ENCODE peak calls at places on chromosomes 1 and 21, in ten cellular contexts. One of them, this sample, is unnamed.

GRCh38 chr1:56631901-56632300 is 13.2 kb upstream of the PRKAA2 start:
- DNase-seq in uterus: no peak
- DNase-seq in fibroblast of the conjunctiva: no peak
- DNase-seq in GOT3: no peak
- DNase-seq in BE2C: no peak
- DNase-seq in GM13977: no peak
- DNase-seq in ACHN: no peak
- DNase-seq in cardiac septum: no peak
- DNase-seq in activated CD4-positive, alpha-beta T cell treated with anti-CD3 and anti-CD28 coated beads, Interleukin-2, amount 50 U/mL, for 48 hours: no peak
- DNase-seq in neural crest cell: no peak
- DNase-seq in this sample: no peak

GRCh38 chr1:65059930-65060538 is 88.0 kb upstream of the AK4 start:
- DNase-seq in uterus: no peak
- DNase-seq in fibroblast of the conjunctiva: peak
- DNase-seq in GOT3: no peak
- DNase-seq in BE2C: no peak
- DNase-seq in GM13977: peak
- DNase-seq in ACHN: peak
- DNase-seq in cardiac septum: no peak
- DNase-seq in activated CD4-positive, alpha-beta T cell treated with anti-CD3 and anti-CD28 coated beads, Interleukin-2, amount 50 U/mL, for 48 hours: no peak
- DNase-seq in neural crest cell: no peak
- DNase-seq in this sample: no peak

GRCh38 chr1:46673749-46674182 is 2.1 kb downstream of the TEX38 start:
- DNase-seq in uterus: no peak
- DNase-seq in fibroblast of the conjunctiva: no peak
- DNase-seq in GOT3: no peak
- DNase-seq in BE2C: no peak
- DNase-seq in GM13977: no peak
- DNase-seq in ACHN: no peak
- DNase-seq in cardiac septum: no peak
- DNase-seq in activated CD4-positive, alpha-beta T cell treated with anti-CD3 and anti-CD28 coated beads, Interleukin-2, amount 50 U/mL, for 48 hours: no peak
- DNase-seq in neural crest cell: no peak
- DNase-seq in this sample: no peak

GRCh38 chr1:46812996-46813857 is 14.4 kb downstream of the CYP4B1 start:
- DNase-seq in uterus: no peak
- DNase-seq in fibroblast of the conjunctiva: no peak
- DNase-seq in GOT3: no peak
- DNase-seq in BE2C: no peak
- DNase-seq in GM13977: no peak
- DNase-seq in ACHN: no peak
- DNase-seq in cardiac septum: no peak
- DNase-seq in activated CD4-positive, alpha-beta T cell treated with anti-CD3 and anti-CD28 coated beads, Interleukin-2, amount 50 U/mL, for 48 hours: no peak
- DNase-seq in neural crest cell: no peak
- DNase-seq in this sample: no peak

GRCh38 chr1:78274814-78275213 is 216.0 kb upstream of the PTGFR start:
- DNase-seq in uterus: no peak
- DNase-seq in fibroblast of the conjunctiva: no peak
- DNase-seq in GOT3: no peak
- DNase-seq in BE2C: no peak
- DNase-seq in GM13977: no peak
- DNase-seq in ACHN: no peak
- DNase-seq in cardiac septum: no peak
- DNase-seq in activated CD4-positive, alpha-beta T cell treated with anti-CD3 and anti-CD28 coated beads, Interleukin-2, amount 50 U/mL, for 48 hours: no peak
- DNase-seq in neural crest cell: no peak
- DNase-seq in this sample: no peak

GRCh38 chr1:89633103-89633744 is at the start of gene LRRC8C:
- DNase-seq in uterus: peak
- DNase-seq in fibroblast of the conjunctiva: no peak
- DNase-seq in GOT3: no peak
- DNase-seq in BE2C: peak
- DNase-seq in GM13977: peak
- DNase-seq in ACHN: peak
- DNase-seq in cardiac septum: peak
- DNase-seq in activated CD4-positive, alpha-beta T cell treated with anti-CD3 and anti-CD28 coated beads, Interleukin-2, amount 50 U/mL, for 48 hours: peak
- DNase-seq in neural crest cell: peak
- DNase-seq in this sample: peak

GRCh38 chr21:27678511-27678910 is 711.6 kb upstream of the ADAMTS5 start:
- DNase-seq in uterus: no peak
- DNase-seq in fibroblast of the conjunctiva: no peak
- DNase-seq in GOT3: no peak
- DNase-seq in BE2C: no peak
- DNase-seq in GM13977: no peak
- DNase-seq in ACHN: no peak
- DNase-seq in cardiac septum: no peak
- DNase-seq in activated CD4-positive, alpha-beta T cell treated with anti-CD3 and anti-CD28 coated beads, Interleukin-2, amount 50 U/mL, for 48 hours: no peak
- DNase-seq in neural crest cell: no peak
- DNase-seq in this sample: no peak

GRCh38 chr1:111535256-111536191 is 32.1 kb upstream of the ADORA3 start:
- DNase-seq in uterus: no peak
- DNase-seq in fibroblast of the conjunctiva: no peak
- DNase-seq in GOT3: no peak
- DNase-seq in BE2C: no peak
- DNase-seq in GM13977: no peak
- DNase-seq in ACHN: no peak
- DNase-seq in cardiac septum: no peak
- DNase-seq in activated CD4-positive, alpha-beta T cell treated with anti-CD3 and anti-CD28 coated beads, Interleukin-2, amount 50 U/mL, for 48 hours: no peak
- DNase-seq in neural crest cell: peak
- DNase-seq in this sample: no peak

GRCh38 chr1:1804301-1804700 is 26.0 kb upstream of the NADK start:
- DNase-seq in uterus: no peak
- DNase-seq in fibroblast of the conjunctiva: no peak
- DNase-seq in GOT3: no peak
- DNase-seq in BE2C: no peak
- DNase-seq in GM13977: no peak
- DNase-seq in ACHN: no peak
- DNase-seq in cardiac septum: no peak
- DNase-seq in activated CD4-positive, alpha-beta T cell treated with anti-CD3 and anti-CD28 coated beads, Interleukin-2, amount 50 U/mL, for 48 hours: no peak
- DNase-seq in neural crest cell: no peak
- DNase-seq in this sample: no peak

GRCh38 chr21:46000731-46001641 is 19.4 kb downstream of the COL6A1 start:
- DNase-seq in uterus: peak
- DNase-seq in fibroblast of the conjunctiva: no peak
- DNase-seq in GOT3: no peak
- DNase-seq in BE2C: no peak
- DNase-seq in GM13977: no peak
- DNase-seq in ACHN: no peak
- DNase-seq in cardiac septum: no peak
- DNase-seq in activated CD4-positive, alpha-beta T cell treated with anti-CD3 and anti-CD28 coated beads, Interleukin-2, amount 50 U/mL, for 48 hours: no peak
- DNase-seq in neural crest cell: no peak
- DNase-seq in this sample: no peak

GRCh38 chr1:77571642-77572041 is 110.8 kb downstream of the ZZZ3 start:
- DNase-seq in uterus: no peak
- DNase-seq in fibroblast of the conjunctiva: no peak
- DNase-seq in GOT3: no peak
- DNase-seq in BE2C: no peak
- DNase-seq in GM13977: no peak
- DNase-seq in ACHN: no peak
- DNase-seq in cardiac septum: no peak
- DNase-seq in activated CD4-positive, alpha-beta T cell treated with anti-CD3 and anti-CD28 coated beads, Interleukin-2, amount 50 U/mL, for 48 hours: no peak
- DNase-seq in neural crest cell: no peak
- DNase-seq in this sample: no peak

GRCh38 chr1:180188103-180188506 is 33.4 kb downstream of the QSOX1 start:
- DNase-seq in uterus: peak
- DNase-seq in fibroblast of the conjunctiva: peak
- DNase-seq in GOT3: no peak
- DNase-seq in BE2C: peak
- DNase-seq in GM13977: peak
- DNase-seq in ACHN: peak
- DNase-seq in cardiac septum: no peak
- DNase-seq in activated CD4-positive, alpha-beta T cell treated with anti-CD3 and anti-CD28 coated beads, Interleukin-2, amount 50 U/mL, for 48 hours: peak
- DNase-seq in neural crest cell: peak
- DNase-seq in this sample: peak

This sample was measured in DMS153.